ENCODE peak calls at places on chromosomes 3 and 15, in nine cellular contexts. J is GM06990; W is tibial artery; X is HCT116; A is H1; E is AG04450; P is CD8-positive, alpha-beta T cell; L is H7; F is cardiac muscle cell. B is an unnamed sample.

GRCh38 chr3:133943639-133944131 is 48.0 kb upstream of the RAB6B start:
- DNase-seq in L (no peak), E (peak), F (no peak), P (no peak), A (no peak), X (peak), W (peak), J (no peak), B (peak)

GRCh38 chr15:86653344-86654192 is 573.9 kb downstream of the AGBL1 start:
- DNase-seq in F (no peak), P (no peak), L (no peak), W (no peak), J (no peak), E (no peak), X (no peak), A (no peak), B (no peak)

GRCh38 chr15:74055804-74056203 is 26.5 kb downstream of the GOLGA6A start:
- DNase-seq in X (no peak), J (no peak), L (no peak), A (no peak), W (no peak), E (no peak), P (no peak), F (no peak), B (no peak)

GRCh38 chr3:120114981-120115380 is 20.7 kb upstream of the GSK3B start:
- DNase-seq in E (peak), P (no peak), F (no peak), J (no peak), X (no peak), A (no peak), W (no peak), L (no peak), B (peak)

GRCh38 chr3:11558002-11558401 is 85.7 kb downstream of the VGLL4 start:
- DNase-seq in J (no peak), A (no peak), E (no peak), P (no peak), X (no peak), F (no peak), L (peak), W (peak), B (peak)

GRCh38 chr3:192597511-192597910 is 129.8 kb downstream of the FGF12 start:
- DNase-seq in L (no peak), X (no peak), J (no peak), P (no peak), F (no peak), A (no peak), E (no peak), W (no peak), B (no peak)

GRCh38 chr3:127339943-127340861 is 52.4 kb upstream of the PRR20G start:
- DNase-seq in P (no peak), E (no peak), X (no peak), F (no peak), W (no peak), L (peak), A (no peak), J (no peak), B (no peak)

GRCh38 chr3:61252836-61253235 is 1.6 kb upstream of the FHIT start:
- DNase-seq in E (no peak), A (no peak), J (no peak), X (no peak), P (no peak), L (no peak), W (no peak), F (no peak), B (no peak)

GRCh38 chr15:31503256-31503655 is 176.6 kb downstream of the KLF13 start:
- DNase-seq in X (no peak), L (no peak), P (no peak), F (no peak), E (no peak), A (no peak), J (no peak), W (no peak), B (no peak)

GRCh38 chr3:48502121-48502520 is 1.9 kb downstream of the SHISA5 start:
- DNase-seq in E (no peak), J (no peak), F (no peak), L (no peak), P (no peak), X (no peak), W (no peak), A (no peak), B (no peak)

GRCh38 chr3:17135696-17136095 is 250.9 kb downstream of the PLCL2 start:
- DNase-seq in E (no peak), L (no peak), F (no peak), X (no peak), A (no peak), J (no peak), P (no peak), W (no peak), B (no peak)

GRCh38 chr15:101675796-101676582 is 23.8 kb upstream of the TM2D3 start:
- DNase-seq in W (no peak), A (no peak), L (no peak), P (no peak), E (peak), X (no peak), J (peak), F (no peak), B (peak)

GRCh38 chr15:63063877-63064409 is 21.4 kb downstream of the TPM1 start:
- DNase-seq in E (no peak), W (no peak), J (no peak), F (no peak), L (no peak), P (no peak), A (no peak), X (no peak), B (no peak)

GRCh38 chr3:60696559-60697125 is 554.6 kb downstream of the FHIT start:
- DNase-seq in A (no peak), L (no peak), X (no peak), W (no peak), F (no peak), E (no peak), J (no peak), P (no peak), B (no peak)

GRCh38 chr3:168493412-168494205 is 397.9 kb upstream of the GOLIM4 start:
- DNase-seq in A (no peak), E (no peak), W (no peak), J (no peak), L (no peak), F (no peak), P (no peak), X (no peak), B (no peak)

GRCh38 chr3:124836448-124836847 is 50.7 kb downstream of the ITGB5 start:
- DNase-seq in P (no peak), J (no peak), X (no peak), W (no peak), E (no peak), L (no peak), A (no peak), F (no peak), B (no peak)

GRCh38 chr3:124837065-124837464 is 50.1 kb downstream of the ITGB5 start:
- DNase-seq in W (no peak), E (no peak), X (no peak), A (no peak), L (no peak), F (no peak), P (no peak), J (no peak), B (no peak)

GRCh38 chr3:124833710-124834332 is 53.3 kb downstream of the ITGB5 start:
- DNase-seq in J (no peak), E (no peak), A (no peak), W (no peak), F (no peak), P (no peak), X (no peak), L (no peak), B (no peak)

GRCh38 chr3:124832782-124833709 is 54.1 kb downstream of the ITGB5 start:
- DNase-seq in P (no peak), F (no peak), J (no peak), L (no peak), X (no peak), E (peak), A (no peak), W (no peak), B (peak)

DNA sequence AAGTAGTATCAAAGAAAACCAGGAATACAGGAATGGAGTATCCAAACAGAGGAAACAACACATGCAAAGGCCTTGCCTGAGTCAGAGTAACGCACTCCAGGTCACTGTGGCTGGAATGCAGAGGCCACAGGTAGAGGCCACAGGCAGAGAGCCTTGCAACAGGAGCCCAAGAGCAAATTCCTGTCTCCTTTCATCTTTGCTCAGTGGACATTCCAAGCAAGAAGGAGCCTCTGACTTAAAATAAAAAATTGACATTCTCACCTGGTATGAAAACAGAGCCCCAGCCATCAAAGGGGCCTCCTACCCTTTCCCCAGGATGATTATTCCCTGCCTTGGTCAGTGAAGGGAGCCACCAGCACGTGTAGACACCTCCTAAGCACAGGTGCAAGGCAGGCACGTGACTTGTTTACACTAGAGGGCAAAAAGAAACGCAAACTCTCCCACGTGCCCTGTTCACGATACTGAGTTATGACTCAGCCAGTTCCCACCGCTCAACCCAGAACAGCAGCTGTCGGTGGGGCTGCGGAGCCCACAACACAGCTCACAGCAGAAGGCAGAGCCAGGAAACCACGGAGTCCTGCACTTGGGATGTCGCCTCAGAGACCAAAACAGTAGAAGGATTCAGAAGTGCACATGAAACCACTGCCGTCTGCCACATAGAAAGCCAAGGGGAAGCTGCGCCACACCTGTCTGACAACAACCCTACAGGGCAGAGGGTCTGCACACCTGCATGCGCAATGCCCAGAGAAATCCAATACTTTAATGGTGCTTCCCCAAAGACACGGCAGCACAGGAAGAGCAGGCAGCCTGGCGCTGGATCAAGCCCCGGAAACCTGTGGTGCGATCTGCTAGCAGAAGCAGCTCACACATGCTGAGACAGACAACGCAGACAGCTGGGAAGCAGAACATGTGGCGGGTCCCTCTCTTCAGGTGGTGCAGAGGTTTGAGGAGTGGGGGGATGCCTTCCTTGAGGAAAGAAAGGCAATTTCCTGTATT is 52.1 kb downstream of the ITGB5 start:
- DNase-seq in J (peak), W (peak), P (peak), X (peak), F (no peak), A (no peak), E (peak), L (peak), B (peak)
- H3K4me3 ChIP-seq in J (peak), W (peak), P (peak), X (peak), F (no peak), A (peak), E (no peak), L (no peak), B (no peak)

GRCh38 chr3:141782386-141782932 is 19.3 kb downstream of the GRK7 start:
- DNase-seq in W (no peak), J (no peak), A (no peak), L (peak), E (no peak), X (peak), F (no peak), P (no peak), B (peak)
- H3K4me3 ChIP-seq in W (no peak), J (no peak), A (no peak), L (no peak), E (no peak), X (no peak), F (no peak), P (no peak), B (no peak)

DNA sequence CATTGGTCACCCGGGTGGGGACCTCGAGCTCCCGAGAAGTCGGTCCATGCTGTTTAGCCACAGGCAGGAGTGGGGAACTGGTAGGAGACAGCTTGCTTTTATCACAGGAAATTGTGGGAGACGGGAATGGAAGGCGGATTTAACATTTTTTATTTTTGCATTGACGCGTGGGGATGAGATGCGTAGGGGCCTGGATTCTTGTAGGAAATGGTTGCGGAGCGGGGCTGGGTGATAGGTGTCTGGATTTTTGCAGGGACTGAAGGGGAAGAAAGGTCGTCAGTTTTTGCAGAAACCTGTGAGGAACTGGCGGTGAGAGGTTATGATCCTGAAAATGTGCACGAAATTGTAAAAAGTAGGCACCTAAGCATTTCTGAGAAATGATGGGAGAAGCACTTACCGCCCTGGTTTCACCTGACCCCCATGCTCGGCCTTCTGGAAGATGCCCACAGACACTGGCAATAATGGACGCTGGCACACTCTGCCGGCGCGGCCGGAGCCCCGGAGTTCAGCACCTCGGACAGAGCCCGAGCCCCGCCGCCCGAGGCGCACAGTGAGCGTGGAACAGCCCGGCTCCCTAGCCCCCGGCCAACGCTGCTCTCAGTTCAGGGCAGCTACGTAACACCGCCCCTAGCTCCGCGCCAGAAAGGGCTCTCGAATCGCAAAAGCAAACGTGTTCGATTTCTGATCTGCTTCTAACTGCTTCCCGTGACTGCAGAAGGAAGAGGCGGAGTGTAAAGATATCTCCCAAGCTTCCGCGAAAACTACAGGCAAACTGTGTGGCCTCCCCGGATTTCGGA is 928 bp downstream of the ANKRD34C start:
- DNase-seq in J (peak), W (no peak), E (no peak), L (peak), P (peak), A (no peak), F (peak), X (no peak), B (peak)
- H3K4me3 ChIP-seq in J (no peak), W (no peak), E (no peak), L (no peak), P (no peak), A (peak), F (no peak), X (no peak), B (no peak)

GRCh38 chr15:49418811-49419210 is 4.2 kb upstream of the FGF7 start:
- DNase-seq in X (no peak), A (no peak), J (no peak), W (no peak), E (no peak), P (no peak), F (no peak), L (no peak), B (no peak)

GRCh38 chr15:49424954-49425353 is 1.9 kb downstream of the FGF7 start:
- DNase-seq in X (no peak), P (no peak), L (no peak), F (no peak), W (no peak), E (no peak), A (no peak), J (no peak), B (peak)

GRCh38 chr15:49423906-49424520 is 971 bp downstream of the FGF7 start:
- DNase-seq in X (no peak), E (no peak), L (no peak), J (no peak), F (peak), A (no peak), P (no peak), W (no peak), B (peak)

GRCh38 chr15:49423021-49423420 is at the start of gene FGF7:
- DNase-seq in A (no peak), X (no peak), P (no peak), E (peak), L (no peak), F (peak), W (no peak), J (no peak), B (peak)

DNA sequence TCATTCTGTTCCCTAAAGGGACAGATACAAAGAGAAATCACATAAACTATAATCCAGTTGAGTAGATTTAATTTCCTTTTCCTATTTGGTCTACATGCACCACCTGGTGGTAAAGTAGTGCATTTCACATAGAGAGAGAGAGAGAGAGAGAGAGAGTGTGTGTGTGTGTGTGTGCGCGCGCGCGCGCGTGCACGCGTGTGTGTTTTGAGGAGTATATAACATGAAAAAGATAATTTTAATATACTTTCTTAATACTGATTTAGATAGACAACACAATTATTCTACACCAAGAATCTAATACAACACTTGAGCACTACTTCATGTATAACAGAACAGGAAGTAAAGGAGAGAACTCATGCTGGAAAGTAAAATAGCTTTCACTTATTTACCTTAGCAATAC is 1.1 kb upstream of the FGF7 start:
- DNase-seq in P (peak), E (peak), J (no peak), A (no peak), W (peak), X (peak), F (peak), L (peak), B (peak)
- H3K4me3 ChIP-seq in P (no peak), E (no peak), J (no peak), A (no peak), W (peak), X (no peak), F (no peak), L (no peak), B (no peak)

GRCh38 chr3:117700573-117701360 is 991.2 kb downstream of the TUSC7 start:
- DNase-seq in A (no peak), L (no peak), W (no peak), E (no peak), F (no peak), J (no peak), P (no peak), X (no peak), B (no peak)
- H3K4me3 ChIP-seq in A (no peak), L (no peak), W (no peak), E (peak), F (no peak), J (no peak), P (no peak), X (no peak), B (no peak)

DNA sequence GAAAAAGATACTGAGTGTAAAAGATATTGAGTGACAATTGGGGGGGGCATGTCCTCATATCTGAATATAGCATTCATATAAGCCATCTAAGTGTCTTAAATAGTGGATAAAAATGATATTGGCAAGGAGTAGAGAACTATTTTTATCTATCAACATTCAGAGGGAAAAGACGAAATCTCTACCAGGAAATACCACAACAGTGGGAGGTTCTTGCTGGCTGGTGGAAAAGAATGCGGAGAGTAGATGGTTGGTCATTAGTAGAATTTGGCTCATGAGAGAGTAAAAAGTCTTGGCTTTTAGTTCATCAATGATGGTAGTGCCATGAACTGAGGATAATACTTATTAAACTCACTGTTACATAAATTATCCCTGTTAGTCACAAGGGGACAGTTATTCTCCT is 4.8 kb upstream of the TCF12 start:
- DNase-seq in W (no peak), F (no peak), P (no peak), A (no peak), E (no peak), X (no peak), L (no peak), J (no peak), B (peak)
- H3K4me3 ChIP-seq in W (peak), F (no peak), P (no peak), A (no peak), E (no peak), X (no peak), L (no peak), J (no peak), B (no peak)

GRCh38 chr3:4505688-4506558 is 12.8 kb downstream of the ITPR1 start:
- DNase-seq in A (no peak), L (no peak), W (no peak), E (no peak), F (no peak), J (no peak), X (no peak), P (no peak), B (no peak)
- H3K4me3 ChIP-seq in A (no peak), L (no peak), W (peak), E (no peak), F (no peak), J (no peak), X (no peak), P (no peak), B (no peak)

DNA sequence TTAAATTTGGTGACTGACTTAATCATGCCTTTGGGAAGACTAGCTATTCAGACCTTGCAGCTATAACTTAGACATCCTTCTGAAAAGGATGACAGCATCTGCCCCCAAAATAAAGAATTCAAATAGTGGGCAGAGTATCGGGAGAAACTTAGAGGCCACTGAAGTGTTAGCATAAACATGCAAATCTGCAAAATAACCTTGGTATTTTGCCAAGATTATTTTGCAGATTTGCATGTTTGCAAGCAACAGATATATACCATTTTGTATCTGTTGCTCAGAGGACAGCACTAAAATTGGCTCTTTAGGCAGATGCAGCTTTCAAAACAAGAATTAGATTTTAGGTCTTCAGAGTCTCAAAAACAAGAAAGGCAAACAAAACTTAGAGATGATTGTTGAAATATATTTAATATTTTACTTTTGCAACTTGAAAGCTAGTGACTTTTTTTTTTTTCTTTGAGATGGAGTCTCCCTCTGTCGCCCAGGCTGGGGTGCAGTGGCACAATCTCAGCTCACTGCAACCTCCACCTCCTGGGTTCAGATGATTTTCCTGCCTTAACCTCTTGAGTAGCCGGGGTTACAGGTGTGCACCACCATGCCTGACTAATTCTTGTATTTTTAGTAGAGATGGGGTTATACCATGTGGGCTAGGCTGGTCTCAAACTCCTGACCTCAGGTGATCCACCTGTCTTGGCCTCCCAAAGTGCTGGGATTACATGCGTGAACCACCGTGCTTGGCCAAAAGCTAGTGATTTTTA is 47.8 kb downstream of the KBTBD8 start:
- DNase-seq in F (no peak), A (no peak), J (peak), P (no peak), E (no peak), X (no peak), L (no peak), W (no peak), B (no peak)
- H3K4me3 ChIP-seq in F (no peak), A (no peak), J (no peak), P (no peak), E (no peak), X (no peak), L (no peak), W (no peak), B (no peak)

B was measured in cardiac fibroblast.